ENCODE peak calls at places on chromosome 12, in five cellular contexts. Y is activated CD4-positive, alpha-beta memory T cell treated with anti-CD3 and anti-CD28 coated beads, Interleukin-2, amount 10 ng/mL, durations not matched to agents 7 days and 5 days; V is foreskin melanocyte; C is HCEC 1CT; K is T-helper 2 cell. X is an unnamed sample.

GRCh38 chr12:51906452-51907082 is 737 bp upstream of the ACVRL1 start:
- DNase-seq in K (no peak), C (no peak), V (no peak), Y (no peak), X (no peak)

GRCh38 chr12:131000000-131000486 is 46.3 kb downstream of the ADGRD1 start:
- DNase-seq in Y (no peak), V (no peak), C (no peak), K (no peak), X (no peak)

GRCh38 chr12:121299662-121300061 is 3.2 kb upstream of the CAMKK2 start:
- DNase-seq in C (no peak), Y (no peak), K (no peak), V (no peak), X (no peak)

GRCh38 chr12:94379479-94380113 is 80.1 kb downstream of the CEP83 start:
- DNase-seq in K (no peak), Y (no peak), V (peak; percentile 41), C (no peak), X (no peak)

GRCh38 chr12:4477133-4477532 is 31.5 kb upstream of the FGF6 start:
- DNase-seq in V (peak; percentile 52), Y (no peak), C (no peak), K (no peak), X (no peak)

GRCh38 chr12:120713861-120714482 is 3.7 kb downstream of the UNC119B start:
- DNase-seq in C (peak; percentile 79), Y (peak; percentile 74), K (peak; percentile 39), V (peak; percentile 73), X (peak; percentile 38)

GRCh38 chr12:32395031-32395430 is 4.3 kb upstream of the FGD4 start:
- DNase-seq in V (no peak), C (no peak), K (no peak), Y (no peak), X (no peak)

GRCh38 chr12:65622056-65622455 is 202.2 kb upstream of the HMGA2 start:
- DNase-seq in C (no peak), K (no peak), Y (no peak), V (no peak), X (no peak)

GRCh38 chr12:16605666-16606116 is 271 bp downstream of the LMO3 start:
- DNase-seq in V (peak; percentile 40), Y (no peak), K (no peak), C (peak; percentile 25), X (no peak)

GRCh38 chr12:119780786-119781434 is 96.2 kb downstream of the CIT start:
- DNase-seq in K (no peak), V (no peak), C (peak; percentile 28), Y (no peak), X (no peak)

GRCh38 chr12:92539966-92540791 is 162.6 kb upstream of the PLEKHG7 start:
- DNase-seq in C (no peak), K (no peak), V (no peak), Y (peak; percentile 44), X (no peak)

GRCh38 chr12:27332407-27333310 is at the start of gene BMAL2:
- DNase-seq in C (peak; percentile 47), K (peak; percentile 7), Y (peak; percentile 58), V (no peak), X (peak; percentile 2)

GRCh38 chr12:70648191-70648590 is 11.0 kb upstream of the PTPRB start:
- DNase-seq in C (peak; percentile 53), Y (no peak), K (no peak), V (no peak), X (no peak)

GRCh38 chr12:115163710-115164109 is 479.7 kb upstream of the TBX3 start:
- DNase-seq in V (no peak), Y (no peak), K (no peak), C (no peak), X (no peak)

GRCh38 chr12:42525444-42525843 is 64.1 kb downstream of the PRICKLE1 start:
- DNase-seq in C (no peak), V (no peak), K (no peak), Y (no peak), X (no peak)

GRCh38 chr12:47242426-47242825 is 162.7 kb upstream of the AMIGO2 start:
- DNase-seq in Y (no peak), K (no peak), C (no peak), V (no peak), X (no peak)

GRCh38 chr12:126895946-126896520 is 1370.9 kb upstream of the TMEM132C start:
- DNase-seq in V (no peak), Y (no peak), K (no peak), C (no peak), X (no peak)

GRCh38 chr12:56143870-56144269 is 8.5 kb upstream of the MYL6B start:
- DNase-seq in K (no peak), C (no peak), V (no peak), Y (no peak), X (no peak)

X was measured in activated effector memory CD4-positive, alpha-beta T cell treated with Interleukin-2 at 50 U/mL for 16 hours.